ENCODE peak calls at places on chromosome 13, in four cellular contexts. P is effector memory CD4-positive, alpha-beta T cell; N is ELR; C is GM23248. U is an unnamed sample.

GRCh38 chr13:51666839-51667238 is 82.6 kb downstream of the WDFY2 start:
- DNase-seq in P (no peak), N (no peak), C (no peak), U (no peak)

GRCh38 chr13:24159921-24160324 is 597 bp upstream of the SPATA13 start:
- DNase-seq in P (no peak), N (no peak), C (peak), U (no peak)

GRCh38 chr13:62910541-62910940 is 1494.9 kb upstream of the PCDH20 start:
- DNase-seq in P (no peak), N (no peak), C (no peak), U (no peak)

GRCh38 chr13:111664060-111664459 is 343.6 kb downstream of the TEX29 start:
- DNase-seq in P (no peak), N (no peak), C (no peak), U (no peak)

GRCh38 chr13:50512602-50513527 is 330.6 kb downstream of the DLEU7 start:
- DNase-seq in P (no peak), N (peak), C (peak), U (peak)

GRCh38 chr13:52454459-52454824 is 836 bp upstream of the CKAP2 start:
- DNase-seq in P (peak), N (peak), C (no peak), U (peak)

GRCh38 chr13:50149932-50150331 is 134.7 kb downstream of the KCNRG start:
- DNase-seq in P (no peak), N (no peak), C (no peak), U (peak)

GRCh38 chr13:85406269-85406975 is 392.8 kb downstream of the SLITRK6 start:
- DNase-seq in P (no peak), N (no peak), C (no peak), U (no peak)

GRCh38 chr13:109385161-109385560 is 401.2 kb downstream of the IRS2 start:
- DNase-seq in P (no peak), N (peak), C (peak), U (no peak)

GRCh38 chr13:48978942-48979601 is 3.4 kb downstream of the FNDC3A start:
- DNase-seq in P (no peak), N (no peak), C (peak), U (peak)

GRCh38 chr13:35808846-35809245 is 322.3 kb downstream of the DCLK1 start:
- DNase-seq in P (no peak), N (no peak), C (no peak), U (no peak)

GRCh38 chr13:66562054-66562453 is 668.1 kb downstream of the PCDH9 start:
- DNase-seq in P (no peak), N (no peak), C (no peak), U (no peak)

GRCh38 chr13:44626176-44626575 is 50.0 kb upstream of the TSC22D1 start:
- DNase-seq in P (no peak), N (no peak), C (no peak), U (no peak)

GRCh38 chr13:65943711-65944110 is 1286.4 kb downstream of the PCDH9 start:
- DNase-seq in P (no peak), N (no peak), C (no peak), U (peak)

GRCh38 chr13:65966991-65967451 is 1263.1 kb downstream of the PCDH9 start:
- DNase-seq in P (no peak), N (peak), C (peak), U (peak)

GRCh38 chr13:111469916-111470506 is 149.6 kb downstream of the TEX29 start:
- DNase-seq in P (no peak), N (no peak), C (no peak), U (no peak)

GRCh38 chr13:101916758-101917474 is 464.4 kb downstream of the ITGBL1 start:
- DNase-seq in P (no peak), N (no peak), C (no peak), U (no peak)

GRCh38 chr13:74070065-74070464 is 64.1 kb downstream of the KLF12 start:
- DNase-seq in P (peak), N (no peak), C (no peak), U (no peak)

GRCh38 chr13:76886292-76887061 is at the start of gene KCTD12:
- DNase-seq in P (peak), N (peak), C (peak), U (peak)